ENCODE peak calls at places on chromosome X, in nine cellular contexts. M, K, V, C, P, B, S, D and W are unnamed samples.

GRCh38 chrX:8306296-8306975 is 135.4 kb upstream of the VCX2 start:
- DNase-seq in M (no peak), K (no peak), V (no peak), C (no peak), P (no peak), B (no peak), S (no peak), D (no peak), W (no peak)

GRCh38 chrX:10159069-10159468 is 2.3 kb downstream of the CLCN4 start:
- DNase-seq in M (no peak), K (no peak), V (no peak), C (no peak), P (peak; percentile 18), B (no peak), S (no peak), D (no peak), W (peak; percentile 27)

GRCh38 chrX:69080912-69081465 is 84.3 kb downstream of the PJA1 start:
- DNase-seq in M (peak; percentile 18), K (no peak), V (no peak), C (no peak), P (no peak), B (no peak), S (no peak), D (no peak), W (no peak)

GRCh38 chrX:72382199-72382590 is 76.5 kb upstream of the CITED1 start:
- DNase-seq in M (no peak), K (no peak), V (no peak), C (peak; percentile 66), P (no peak), B (no peak), S (no peak), D (no peak), W (no peak)

GRCh38 chrX:52082578-52082977 is 13.6 kb upstream of the MAGED4B start:
- DNase-seq in M (no peak), K (no peak), V (no peak), C (no peak), P (no peak), B (no peak), S (no peak), D (peak; percentile 43), W (no peak)

GRCh38 chrX:39168609-39169008 is 367.4 kb downstream of the MID1IP1 start:
- DNase-seq in M (no peak), K (no peak), V (no peak), C (no peak), P (no peak), B (no peak), S (no peak), D (no peak), W (no peak)

GRCh38 chrX:85516131-85516530 is 136.7 kb upstream of the POF1B start:
- DNase-seq in M (no peak), K (no peak), V (no peak), C (no peak), P (no peak), B (no peak), S (no peak), D (peak; percentile 84), W (no peak)

GRCh38 chrX:109274806-109275205 is 207.1 kb downstream of the GUCY2F start:
- DNase-seq in M (no peak), K (no peak), V (no peak), C (no peak), P (no peak), B (no peak), S (no peak), D (no peak), W (no peak)

GRCh38 chrX:24493740-24494543 is 28.9 kb downstream of the PDK3 start:
- DNase-seq in M (no peak), K (no peak), V (no peak), C (no peak), P (no peak), B (no peak), S (no peak), D (no peak), W (no peak)

GRCh38 chrX:53071604-53072417 is 10.4 kb upstream of the TSPYL2 start:
- DNase-seq in M (peak; percentile 69), K (peak; percentile 83), V (peak; percentile 94), C (peak; percentile 74), P (peak; percentile 73), B (peak; percentile 76), S (peak; percentile 72), D (peak; percentile 64), W (no peak)

GRCh38 chrX:87736576-87736975 is 219.0 kb downstream of the KLHL4 start:
- DNase-seq in M (no peak), K (no peak), V (no peak), C (no peak), P (no peak), B (no peak), S (no peak), D (no peak), W (no peak)

GRCh38 chrX:149683966-149684730 is 27.7 kb upstream of the MAGEA11 start:
- DNase-seq in M (no peak), K (no peak), V (no peak), C (no peak), P (no peak), B (no peak), S (no peak), D (no peak), W (no peak)

GRCh38 chrX:57900961-57901360 is 9.3 kb downstream of the ZXDA start:
- DNase-seq in M (no peak), K (no peak), V (no peak), C (no peak), P (no peak), B (no peak), S (no peak), D (no peak), W (no peak)

DNA sequence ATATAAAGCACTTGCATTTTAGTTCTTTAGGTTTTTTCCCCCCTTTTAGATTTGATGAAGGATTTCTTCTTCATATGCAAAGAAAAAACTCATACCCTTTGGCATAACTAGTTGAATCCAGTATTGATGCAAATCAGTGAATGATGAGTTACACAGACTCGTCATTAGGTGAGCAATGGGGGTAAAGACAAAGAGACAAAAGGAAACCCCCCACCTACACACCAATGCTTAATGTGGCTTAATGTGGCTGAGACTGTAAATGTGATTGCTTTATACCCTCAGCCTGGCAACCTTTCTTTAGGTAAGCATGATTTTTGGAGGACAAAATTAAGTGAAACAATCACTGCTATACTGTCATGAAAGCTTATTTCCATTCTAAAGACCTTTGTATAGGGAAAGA is 39.5 kb downstream of the CD40LG start:
- DNase-seq in M (no peak), K (no peak), V (no peak), C (no peak), P (no peak), B (no peak), S (no peak), D (no peak), W (no peak)
- H3K4me1 ChIP-seq in M (no peaks in the 10 kb centered on the region), K (no peaks in the 10 kb centered on the region), V (no peaks in the 10 kb centered on the region), C (no peaks in the 10 kb centered on the region), P (no peaks in the 10 kb centered on the region), B (no peaks in the 10 kb centered on the region), S (no peaks in the 10 kb centered on the region), D (peaks cover 5% of the 10 kb centered on the region), W (peaks cover 2% of the 10 kb centered on the region)

GRCh38 chrX:11427082-11428033 is 134.1 kb downstream of the AMELX start:
- DNase-seq in M (peak; percentile 79), K (peak; percentile 75), V (peak; percentile 82), C (peak; percentile 45), P (peak; percentile 6), B (no peak), S (peak; percentile 50), D (no peak), W (peak; percentile 86)
- H3K4me3 ChIP-seq in M (peak overlapping the region; percentile 55), K (peak overlapping the region; percentile 49), V (peak overlapping the region; percentile 61), C (peak overlapping the region; percentile 56), P (peak overlapping the region; percentile 18), B (no peak overlapping the region), S (peak overlapping the region; percentile 31), D (no peak overlapping the region), W (peak overlapping the region; percentile 69)

DNA sequence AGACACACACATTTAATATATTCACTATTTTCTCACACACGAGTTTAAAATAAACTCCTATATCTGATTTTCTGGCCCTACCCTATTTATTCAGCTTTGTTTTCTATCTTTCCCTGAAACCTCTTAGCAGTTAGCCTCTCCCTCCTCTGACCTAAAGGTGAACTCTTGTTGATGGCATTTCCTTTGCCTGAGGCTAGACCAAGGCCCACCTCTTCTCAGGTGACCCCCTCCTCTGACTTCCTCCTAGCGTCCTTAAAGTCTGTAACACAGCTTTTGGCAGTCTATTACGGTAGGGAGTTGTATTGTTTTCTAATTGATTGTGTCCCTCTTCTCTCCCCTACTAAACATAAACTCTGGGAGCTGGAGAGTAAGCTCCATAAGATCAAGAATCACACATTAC is 1.7 kb upstream of the SRPX2 start:
- DNase-seq in M (no peak), K (no peak), V (no peak), C (no peak), P (no peak), B (no peak), S (no peak), D (no peak), W (no peak)
- H3K4me1 ChIP-seq in M (peaks cover 8% of the 10 kb centered on the region), K (peaks cover 5% of the 10 kb centered on the region), V (no peaks in the 10 kb centered on the region), C (no peaks in the 10 kb centered on the region), P (no peaks in the 10 kb centered on the region), B (peaks cover 44% of the 10 kb centered on the region), S (no peaks in the 10 kb centered on the region), D (peaks cover 28% of the 10 kb centered on the region), W (peaks cover 28% of the 10 kb centered on the region)

GRCh38 chrX:100674705-100675104 is 30.7 kb downstream of the SRPX2 start:
- DNase-seq in M (no peak), K (no peak), V (no peak), C (no peak), P (no peak), B (no peak), S (no peak), D (no peak), W (no peak)
- H3K4me3 ChIP-seq in M (no peak overlapping the region), K (no peak overlapping the region), V (no peak overlapping the region), C (no peak overlapping the region), P (no peak overlapping the region), B (no peak overlapping the region), S (no peak overlapping the region), D (no peak overlapping the region), W (no peak overlapping the region)

DNA sequence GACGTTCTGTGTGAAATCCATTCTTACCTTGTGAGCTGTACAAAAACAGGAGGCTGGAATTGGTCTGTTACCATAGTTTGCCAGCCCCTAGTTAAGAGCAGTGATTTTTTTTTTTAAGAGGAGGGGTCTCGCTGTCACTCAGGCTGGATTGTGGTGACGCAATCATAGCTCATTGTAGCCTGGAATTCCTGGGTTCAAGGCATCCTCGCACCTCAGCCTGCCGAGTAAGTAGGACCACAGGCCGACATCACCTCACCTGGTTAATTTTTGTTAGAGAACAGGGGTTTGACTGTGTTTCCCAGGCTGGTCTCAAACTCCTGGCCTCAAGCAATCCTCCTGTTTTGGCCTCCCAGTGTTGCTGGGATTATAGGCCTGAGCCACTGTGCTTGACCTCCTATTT is 7.5 kb downstream of the USP9X start:
- DNase-seq in M (no peak), K (no peak), V (no peak), C (no peak), P (no peak), B (no peak), S (no peak), D (no peak), W (no peak)
- H3K4me1 ChIP-seq in M (peaks cover 1% of the 10 kb centered on the region), K (peaks cover 56% of the 10 kb centered on the region), V (peaks cover 35% of the 10 kb centered on the region), C (no peaks in the 10 kb centered on the region), P (peaks cover 30% of the 10 kb centered on the region), B (peaks cover 79% of the 10 kb centered on the region), S (peaks cover 3% of the 10 kb centered on the region), D (peaks cover 4% of the 10 kb centered on the region), W (peaks cover 29% of the 10 kb centered on the region)